ENCODE peak calls at places on chromosomes 2 and 18, in five cellular contexts. K is suprapubic skin, N is A549, V is stomach, B is ovary. S is an unnamed sample.

GRCh38 chr18:10027461-10027860 is 113.6 kb downstream of the VAPA start:
- DNase-seq in B (no peak), N (no peak), K (no peak), V (no peak), S (no peak)

GRCh38 chr18:43578636-43579203 is 301.4 kb upstream of the SYT4 start:
- DNase-seq in K (no peak), B (no peak), N (no peak), V (peak; percentile 40), S (no peak)

GRCh38 chr2:121162893-121163292 is 122.1 kb downstream of the TFCP2L1 start:
- DNase-seq in K (no peak), B (no peak), V (no peak), N (no peak), S (no peak)

GRCh38 chr18:62832282-62832681 is 116.9 kb downstream of the PHLPP1 start:
- DNase-seq in N (no peak), V (no peak), B (no peak), K (no peak), S (no peak)

GRCh38 chr2:160921401-160921964 is 238.7 kb upstream of the TANK start:
- DNase-seq in B (peak; percentile 69), V (no peak), N (no peak), K (no peak), S (no peak)

GRCh38 chr2:130156624-130157004 is 11.7 kb upstream of the CCDC74B start:
- DNase-seq in B (no peak), N (no peak), K (no peak), V (no peak), S (no peak)

GRCh38 chr18:68275616-68276015 is 439.3 kb downstream of the TMX3 start:
- DNase-seq in N (no peak), B (no peak), V (no peak), K (no peak), S (no peak)

GRCh38 chr2:18477333-18477732 is 83.1 kb downstream of the RDH14 start:
- DNase-seq in V (no peak), K (no peak), N (no peak), B (no peak), S (no peak)

GRCh38 chr2:13000644-13001375 is 284.1 kb downstream of the TRIB2 start:
- DNase-seq in V (peak; percentile 32), B (no peak), K (no peak), N (no peak), S (no peak)

GRCh38 chr2:197011777-197012641 is 85.5 kb upstream of the PGAP1 start:
- DNase-seq in B (no peak), V (no peak), N (peak; percentile 67), K (no peak), S (no peak)

GRCh38 chr18:57854726-57855125 is 51.6 kb upstream of the ATP8B1 start:
- DNase-seq in N (no peak), V (no peak), K (no peak), B (no peak), S (no peak)

GRCh38 chr2:32701806-32702205 is 74.0 kb downstream of the TTC27 start:
- DNase-seq in K (no peak), V (no peak), N (no peak), B (no peak), S (no peak)

GRCh38 chr2:239370876-239371725 is 29.7 kb downstream of the HDAC4 start:
- DNase-seq in B (no peak), N (no peak), V (no peak), K (no peak), S (no peak)

GRCh38 chr2:240134956-240135520 is 1.1 kb downstream of the COPS9 start:
- DNase-seq in B (peak; percentile 24), V (no peak), N (no peak), K (peak; percentile 52), S (no peak)

GRCh38 chr18:40046596-40046995 is 1908.4 kb upstream of the PIK3C3 start:
- DNase-seq in N (no peak), V (no peak), K (no peak), B (no peak), S (no peak)

GRCh38 chr2:28327963-28328922 is 64.4 kb upstream of the FOSL2 start:
- DNase-seq in V (no peak), B (no peak), N (no peak), K (no peak), S (no peak)

GRCh38 chr2:189379287-189379630 is 62.0 kb upstream of the WDR75 start:
- DNase-seq in K (no peak), V (no peak), N (peak; percentile 27), B (no peak), S (no peak)

GRCh38 chr18:30675905-30676620 is 366.5 kb downstream of the DSC3 start:
- DNase-seq in V (no peak), N (no peak), K (no peak), B (no peak), S (no peak)

GRCh38 chr18:9106094-9106493 is 3.6 kb downstream of the NDUFV2 start:
- DNase-seq in V (no peak), B (no peak), N (no peak), K (no peak), S (no peak)

GRCh38 chr2:54859997-54860701 is 136.7 kb downstream of the EML6 start:
- DNase-seq in N (peak; percentile 55), K (no peak), B (no peak), V (no peak), S (no peak)

GRCh38 chr2:231696004-231696367 is 12.3 kb upstream of the PTMA start:
- DNase-seq in V (no peak), N (no peak), B (no peak), K (no peak), S (no peak)

GRCh38 chr2:113240150-113240914 is 38.4 kb downstream of the PAX8 start:
- DNase-seq in B (peak; percentile 86), K (peak; percentile 94), V (peak; percentile 92), N (peak; percentile 87), S (no peak)

GRCh38 chr2:72993585-72994280 is 76.4 kb downstream of the EMX1 start:
- DNase-seq in V (peak; percentile 14), K (peak; percentile 17), N (no peak), B (no peak), S (no peak)

GRCh38 chr2:96143231-96143847 is 1.9 kb downstream of the DUSP2 start:
- DNase-seq in B (no peak), K (peak; percentile 44), N (no peak), V (no peak), S (no peak)

GRCh38 chr2:96139181-96139758 is 968 bp upstream of the ASTL start:
- DNase-seq in N (no peak), V (no peak), K (no peak), B (no peak), S (no peak)

GRCh38 chr2:96142217-96143113 is 2.8 kb downstream of the DUSP2 start:
- DNase-seq in N (no peak), B (no peak), K (no peak), V (no peak), S (no peak)

GRCh38 chr2:96138146-96139145 is at the start of gene ASTL:
- DNase-seq in N (peak; percentile 39), B (no peak), V (peak; percentile 77), K (no peak), S (no peak)

DNA sequence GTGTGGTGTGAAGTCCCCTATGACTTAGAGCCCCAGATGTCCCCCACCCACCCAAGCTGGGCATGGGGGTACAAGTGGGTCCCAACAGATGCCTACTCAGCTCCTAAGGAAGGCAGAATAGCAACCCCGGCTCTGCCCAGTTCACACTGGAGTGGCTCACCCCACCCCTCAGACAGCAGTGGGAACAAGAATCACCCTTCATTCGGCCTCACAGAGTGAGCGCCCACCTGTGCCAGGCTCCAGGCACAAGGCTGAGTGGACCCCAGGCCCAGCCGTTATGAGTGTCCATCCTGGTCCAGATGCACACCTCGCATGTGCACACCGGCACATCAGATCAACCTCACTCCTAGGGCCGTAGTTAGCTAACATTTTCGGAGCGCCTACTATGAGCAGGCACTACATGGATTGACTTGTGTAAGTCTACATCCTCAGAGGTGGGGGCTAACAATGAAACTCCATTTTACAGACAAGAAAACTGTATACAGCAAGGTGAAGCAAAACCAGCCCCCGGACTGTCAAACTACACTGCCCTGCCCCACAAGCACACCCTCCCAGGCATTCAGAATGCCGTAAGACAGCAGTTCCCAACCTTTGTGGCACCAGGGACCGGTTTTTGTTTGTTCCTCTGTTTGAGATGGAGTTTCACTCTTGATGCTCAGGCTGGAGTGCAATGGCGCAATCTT is 2.8 kb upstream of the ASTL start:
- DNase-seq in B (no peak), N (no peak), V (no peak), K (no peak), S (no peak)
- H3K27ac ChIP-seq in B (no peak overlapping the region), N (no peak overlapping the region), V (no peak overlapping the region), K (no peak overlapping the region), S (no peak overlapping the region)

GRCh38 chr2:136448435-136448834 is 316.9 kb upstream of the THSD7B start:
- DNase-seq in B (no peak), N (no peak), K (no peak), V (no peak), S (peak; percentile 66)
- TF ChIP-seq EP300 in B (no peak), N (no peak), K (no peak), V (no peak), S (no peak)

DNA sequence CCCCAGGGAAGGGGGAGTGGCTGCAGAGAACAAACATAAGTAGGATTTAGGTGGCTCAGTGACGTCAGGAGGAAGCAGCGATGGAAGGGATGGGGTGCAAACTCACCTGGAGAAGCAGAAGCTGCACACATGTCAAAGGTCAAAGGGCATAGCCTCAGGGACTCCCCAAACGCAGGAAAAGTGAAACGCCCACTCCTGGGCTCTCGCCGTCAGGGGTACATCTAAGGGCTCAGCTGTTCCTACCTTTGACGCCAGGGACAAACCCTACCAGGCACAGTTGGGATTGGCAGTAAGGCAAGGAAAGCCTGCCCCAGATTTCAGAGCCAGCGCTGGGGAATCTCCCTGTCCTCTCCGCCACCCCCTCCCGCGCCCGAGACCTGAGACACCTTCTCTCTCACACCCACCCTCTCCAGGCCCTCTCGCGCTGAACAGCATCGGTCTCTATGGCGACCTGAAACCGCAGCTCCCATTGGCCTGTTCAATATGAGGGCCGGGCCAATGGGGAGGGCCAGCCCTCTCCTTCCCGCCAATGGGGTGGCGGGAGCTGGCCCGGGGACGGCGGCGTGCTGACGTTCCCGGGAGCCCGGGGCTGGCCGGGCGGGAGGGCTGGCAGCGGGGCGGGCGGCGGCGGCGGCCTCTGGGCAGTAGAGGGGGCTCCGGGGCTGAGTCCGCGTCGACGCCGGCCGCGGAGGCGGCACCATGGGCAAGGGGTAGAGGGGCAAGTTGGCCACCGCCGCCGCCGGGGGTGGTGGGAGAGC is at the start of the genes CCDC148 and PKP4:
- DNase-seq in K (peak; percentile 93), N (peak; percentile 91), B (peak; percentile 92), V (peak; percentile 90), S (peak; percentile 97)
- TF ChIP-seq POLR2A in K (no peak), N (peak; percentile 47), B (peak; percentile 53), V (no peak), S (no peak)

GRCh38 chr2:137799599-137799998 is 164.7 kb upstream of the HNMT start:
- DNase-seq in B (no peak), K (no peak), V (no peak), N (no peak), S (no peak)
- H3K27ac ChIP-seq in B (no peak overlapping the region), K (no peak overlapping the region), V (no peak overlapping the region), N (no peak overlapping the region), S (no peak overlapping the region)

S was measured in esophagus muscularis mucosa.